ENCODE peak calls at places on chromosome 21, in six cellular contexts. V is stimulated activated naive B cell treated with anti-CD40 and anti-IgM and Interleukin-4, amounts not matched to agents 10 μg/mL and 1 μg/mL and 100 μg/mL, for 72 hours; T is aorta; S is activated T-helper 17 cell treated with anti-CD3 and anti-CD28 coated beads, Interleukin-2, amount 50 U/mL, for 72 hours; L is pancreas; A is left lung. Z is an unnamed sample.

GRCh38 chr21:34644815-34645214 is 24.0 kb upstream of the CLIC6 start:
- ATAC-seq in T (no peak), A (no peak), V (no peak), S (no peak), L (peak), Z (no peak)

GRCh38 chr21:14557413-14557812 is 11.3 kb upstream of the SAMSN1 start:
- ATAC-seq in L (no peak), A (no peak), V (peak), T (no peak), S (no peak), Z (no peak)

GRCh38 chr21:42913461-42913860 is 12.0 kb downstream of the ERVH48-1 start:
- ATAC-seq in S (no peak), A (no peak), T (no peak), V (no peak), L (no peak), Z (no peak)

GRCh38 chr21:46298083-46298412 is 11.9 kb downstream of the YBEY start:
- ATAC-seq in V (no peak), S (no peak), L (peak), A (peak), T (no peak), Z (no peak)

GRCh38 chr21:39604951-39605350 is 7.8 kb upstream of the B3GALT5 start:
- ATAC-seq in A (no peak), L (no peak), T (no peak), S (no peak), V (no peak), Z (no peak)

GRCh38 chr21:41647806-41648561 is 118.9 kb downstream of the RIPK4 start:
- ATAC-seq in L (no peak), A (no peak), V (no peak), S (no peak), T (no peak), Z (no peak)

GRCh38 chr21:35281946-35282345 is 232.8 kb upstream of the RUNX1 start:
- ATAC-seq in V (no peak), S (no peak), L (no peak), A (no peak), T (no peak), Z (no peak)

GRCh38 chr21:29433366-29434059 is 134.8 kb downstream of the BACH1 start:
- ATAC-seq in V (no peak), T (no peak), S (no peak), L (no peak), A (no peak), Z (no peak)

GRCh38 chr21:44880762-44881585 is 7.5 kb upstream of the PTTG1IP start:
- ATAC-seq in A (peak), T (peak), S (peak), L (peak), V (peak), Z (peak)

GRCh38 chr21:14880922-14881321 is 183.9 kb downstream of the NRIP1 start:
- ATAC-seq in L (no peak), S (no peak), V (no peak), T (no peak), A (no peak), Z (no peak)

GRCh38 chr21:44024257-44024656 is 12.1 kb downstream of the TRAPPC10 start:
- ATAC-seq in L (no peak), S (peak), T (no peak), A (no peak), V (no peak), Z (no peak)

GRCh38 chr21:42864812-42865211 is 14.5 kb downstream of the WDR4 start:
- ATAC-seq in S (no peak), A (no peak), V (no peak), T (no peak), L (no peak), Z (no peak)

GRCh38 chr21:31866077-31866511 is 6.7 kb upstream of the HUNK start:
- ATAC-seq in S (peak), T (peak), A (peak), V (peak), L (peak), Z (peak)

GRCh38 chr21:37225440-37225839 is 41.7 kb downstream of the VPS26C start:
- ATAC-seq in A (no peak), V (peak), T (no peak), S (peak), L (no peak), Z (no peak)

GRCh38 chr21:28773036-28773435 is 219.6 kb downstream of the LTN1 start:
- ATAC-seq in T (no peak), V (no peak), L (no peak), S (no peak), A (no peak), Z (no peak)

GRCh38 chr21:38798481-38798882 is 7.2 kb upstream of the ETS2 start:
- ATAC-seq in T (no peak), L (peak), A (peak), S (peak), V (peak), Z (no peak)

GRCh38 chr21:38266732-38267131 is 9.9 kb downstream of the KCNJ15 start:
- ATAC-seq in A (peak), T (no peak), L (no peak), V (no peak), S (no peak), Z (no peak)

GRCh38 chr21:42082501-42083360 is 11.6 kb downstream of the UMODL1 start:
- ATAC-seq in L (no peak), S (no peak), T (no peak), A (no peak), V (no peak), Z (no peak)

GRCh38 chr21:33844104-33844889 is 71.3 kb downstream of the ATP5PO start:
- ATAC-seq in A (peak), S (no peak), T (peak), V (no peak), L (peak), Z (no peak)

GRCh38 chr21:44568667-44569556 is 4.6 kb upstream of the KRTAP10-4 start:
- ATAC-seq in S (peak), L (no peak), T (no peak), V (no peak), A (no peak), Z (no peak)

GRCh38 chr21:36263797-36264196 is 56.2 kb upstream of the MORC3 start:
- ATAC-seq in A (no peak), S (no peak), T (no peak), L (no peak), V (peak), Z (no peak)

GRCh38 chr21:26060335-26061115 is 110.0 kb downstream of the APP start:
- ATAC-seq in A (no peak), T (peak), S (no peak), V (no peak), L (peak), Z (no peak)

GRCh38 chr21:38927776-38928175 is 122.0 kb downstream of the ETS2 start:
- ATAC-seq in L (no peak), T (no peak), V (no peak), A (no peak), S (no peak), Z (no peak)

GRCh38 chr21:33411949-33412430 is 8.8 kb downstream of the IFNGR2 start:
- ATAC-seq in T (no peak), A (no peak), S (no peak), L (peak), V (no peak), Z (no peak)

GRCh38 chr21:40605094-40605493 is 241.9 kb downstream of the DSCAM start:
- ATAC-seq in V (no peak), A (no peak), S (no peak), L (no peak), T (no peak), Z (no peak)

GRCh38 chr21:42149656-42150457 is 69.1 kb upstream of the ABCG1 start:
- ATAC-seq in S (no peak), T (no peak), A (no peak), V (no peak), L (no peak), Z (no peak)

GRCh38 chr21:26405735-26406361 is 167.2 kb downstream of the CYYR1 start:
- ATAC-seq in L (peak), T (peak), S (peak), A (peak), V (peak), Z (no peak)

GRCh38 chr21:39134288-39134810 is 48.9 kb downstream of the PSMG1 start:
- ATAC-seq in T (no peak), S (no peak), A (no peak), V (no peak), L (no peak), Z (no peak)

GRCh38 chr21:24955275-24955961 is 651.9 kb downstream of the MRPL39 start:
- ATAC-seq in V (peak), A (no peak), S (no peak), T (no peak), L (no peak), Z (no peak)

GRCh38 chr21:27498025-27498424 is 531.1 kb upstream of the ADAMTS5 start:
- ATAC-seq in S (no peak), V (no peak), A (no peak), L (no peak), T (no peak), Z (no peak)

GRCh38 chr21:29365636-29366305 is 67.0 kb downstream of the BACH1 start:
- ATAC-seq in V (no peak), L (no peak), A (no peak), T (no peak), S (no peak), Z (no peak)

GRCh38 chr21:19547951-19548635 is 1144.5 kb upstream of the TMPRSS15 start:
- ATAC-seq in S (no peak), V (no peak), T (no peak), A (no peak), L (no peak), Z (no peak)

GRCh38 chr21:34278451-34278850 is 85.4 kb upstream of the KCNE2 start:
- ATAC-seq in A (no peak), S (no peak), T (no peak), L (no peak), V (no peak), Z (no peak)

Z was measured in gastroesophageal sphincter.